ENCODE peak calls at places on chromosomes 16 and 17, in nine cellular contexts. Q, M, E, Y, T, G, K, U and O are unnamed samples.

GRCh38 chr17:61338000-61338864 is 61.4 kb upstream of the TBX2 start:
- DNase-seq in Q (no peak), M (no peak), E (no peak), Y (peak; percentile 53), T (no peak), G (no peak), K (peak; percentile 94), U (no peak), O (no peak)

GRCh38 chr16:15556130-15556529 is 86.8 kb downstream of the MARF1 start:
- DNase-seq in Q (no peak), M (no peak), E (no peak), Y (no peak), T (no peak), G (no peak), K (no peak), U (no peak), O (no peak)

GRCh38 chr16:57658878-57659674 is 9.0 kb upstream of the ADGRG3 start:
- DNase-seq in Q (no peak), M (no peak), E (no peak), Y (no peak), T (no peak), G (no peak), K (no peak), U (no peak), O (no peak)

GRCh38 chr16:10668322-10669045 is 26.2 kb downstream of the TEKT5 start:
- DNase-seq in Q (no peak), M (peak; percentile 10), E (peak; percentile 77), Y (no peak), T (no peak), G (no peak), K (no peak), U (peak; percentile 54), O (peak; percentile 35)

GRCh38 chr16:456891-457483 is 31.5 kb downstream of the RAB11FIP3 start:
- DNase-seq in Q (no peak), M (peak; percentile 39), E (no peak), Y (peak; percentile 32), T (no peak), G (no peak), K (peak; percentile 21), U (no peak), O (no peak)

GRCh38 chr17:2901582-2901981 is 105.3 kb downstream of the RAP1GAP2 start:
- DNase-seq in Q (no peak), M (no peak), E (no peak), Y (no peak), T (no peak), G (no peak), K (no peak), U (no peak), O (no peak)

GRCh38 chr16:50747206-50747956 is 5.5 kb downstream of the CYLD start:
- DNase-seq in Q (no peak), M (no peak), E (no peak), Y (peak; percentile 45), T (no peak), G (no peak), K (no peak), U (peak; percentile 40), O (no peak)

GRCh38 chr17:31308372-31308905 is 5.4 kb downstream of the EVI2B start:
- DNase-seq in Q (no peak), M (no peak), E (no peak), Y (no peak), T (no peak), G (no peak), K (no peak), U (peak; percentile 37), O (no peak)

GRCh38 chr16:31508706-31509523 is 724 bp upstream of the RUSF1 start:
- DNase-seq in Q (no peak), M (no peak), E (no peak), Y (peak; percentile 20), T (no peak), G (no peak), K (peak; percentile 33), U (no peak), O (no peak)

GRCh38 chr16:2526135-2526534 is 5.1 kb downstream of the CEMP1 start:
- DNase-seq in Q (no peak), M (no peak), E (no peak), Y (no peak), T (no peak), G (no peak), K (no peak), U (no peak), O (no peak)

GRCh38 chr16:2527784-2528100 is 3.5 kb downstream of the CEMP1 start:
- DNase-seq in Q (no peak), M (no peak), E (no peak), Y (no peak), T (no peak), G (no peak), K (no peak), U (no peak), O (no peak)

GRCh38 chr16:2523801-2524231 is 3.6 kb downstream of the AMDHD2 start:
- DNase-seq in Q (no peak), M (no peak), E (peak; percentile 21), Y (no peak), T (no peak), G (no peak), K (no peak), U (no peak), O (no peak)

GRCh38 chr16:2527071-2527783 is 4.0 kb downstream of the CEMP1 start:
- DNase-seq in Q (no peak), M (no peak), E (no peak), Y (no peak), T (no peak), G (no peak), K (no peak), U (no peak), O (no peak)

DNA sequence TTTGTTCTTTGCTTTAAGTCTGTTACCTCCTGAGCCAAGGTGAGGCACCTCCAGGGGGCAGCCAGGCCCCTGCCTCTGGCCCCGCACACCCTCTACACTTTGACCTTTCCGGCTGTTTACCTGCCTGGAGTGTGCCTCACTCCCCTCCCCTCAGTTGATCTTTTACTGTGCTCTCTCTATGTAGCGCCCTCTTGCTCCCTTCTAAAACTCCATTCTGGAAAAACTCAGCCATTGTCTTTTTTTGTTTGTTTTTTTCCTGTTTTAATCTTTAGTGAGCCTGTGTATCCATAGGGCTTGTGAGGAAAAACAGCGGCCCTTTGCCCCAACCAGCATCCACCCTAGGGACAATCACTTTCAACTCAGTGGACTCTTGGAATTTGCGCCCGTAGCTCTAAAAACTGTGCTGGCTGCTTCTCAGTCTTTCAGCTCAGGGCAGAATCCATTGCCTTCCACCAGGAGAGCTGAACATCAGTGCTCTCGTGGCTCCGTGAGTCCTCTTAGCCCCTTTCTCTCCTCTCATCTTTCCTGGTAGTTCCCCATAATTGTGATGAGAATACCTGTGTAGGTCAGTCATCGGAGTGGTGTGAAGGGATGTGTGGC is 4.3 kb downstream of the AMDHD2 start:
- DNase-seq in Q (no peak), M (no peak), E (peak; percentile 32), Y (no peak), T (no peak), G (no peak), K (no peak), U (no peak), O (no peak)
- TF ChIP-seq CTCF in Q (no peak), M (no peak), E (peak; percentile 18), Y (no peak), T (no peak), G (no peak), K (no peak), U (no peak), O (no peak)

GRCh38 chr17:21387616-21388015 is 11.5 kb downstream of the KCNJ12 start:
- DNase-seq in Q (no peak), M (no peak), E (no peak), Y (no peak), T (no peak), G (no peak), K (no peak), U (no peak), O (no peak)

GRCh38 chr17:21389352-21389751 is 13.2 kb downstream of the KCNJ12 start:
- DNase-seq in Q (no peak), M (no peak), E (no peak), Y (no peak), T (no peak), G (no peak), K (no peak), U (no peak), O (no peak)

GRCh38 chr17:21390294-21390693 is 14.1 kb downstream of the KCNJ12 start:
- DNase-seq in Q (no peak), M (no peak), E (no peak), Y (no peak), T (no peak), G (no peak), K (no peak), U (no peak), O (no peak)

GRCh38 chr17:21388944-21389343 is 12.8 kb downstream of the KCNJ12 start:
- DNase-seq in Q (no peak), M (no peak), E (no peak), Y (no peak), T (no peak), G (no peak), K (no peak), U (no peak), O (no peak)

GRCh38 chr17:21388066-21388465 is 11.9 kb downstream of the KCNJ12 start:
- DNase-seq in Q (no peak), M (no peak), E (no peak), Y (no peak), T (no peak), G (no peak), K (no peak), U (no peak), O (no peak)
- TF ChIP-seq CTCF in Q (no peak), M (no peak), E (no peak), Y (no peak), T (no peak), G (no peak), K (no peak), U (no peak), O (no peak)

DNA sequence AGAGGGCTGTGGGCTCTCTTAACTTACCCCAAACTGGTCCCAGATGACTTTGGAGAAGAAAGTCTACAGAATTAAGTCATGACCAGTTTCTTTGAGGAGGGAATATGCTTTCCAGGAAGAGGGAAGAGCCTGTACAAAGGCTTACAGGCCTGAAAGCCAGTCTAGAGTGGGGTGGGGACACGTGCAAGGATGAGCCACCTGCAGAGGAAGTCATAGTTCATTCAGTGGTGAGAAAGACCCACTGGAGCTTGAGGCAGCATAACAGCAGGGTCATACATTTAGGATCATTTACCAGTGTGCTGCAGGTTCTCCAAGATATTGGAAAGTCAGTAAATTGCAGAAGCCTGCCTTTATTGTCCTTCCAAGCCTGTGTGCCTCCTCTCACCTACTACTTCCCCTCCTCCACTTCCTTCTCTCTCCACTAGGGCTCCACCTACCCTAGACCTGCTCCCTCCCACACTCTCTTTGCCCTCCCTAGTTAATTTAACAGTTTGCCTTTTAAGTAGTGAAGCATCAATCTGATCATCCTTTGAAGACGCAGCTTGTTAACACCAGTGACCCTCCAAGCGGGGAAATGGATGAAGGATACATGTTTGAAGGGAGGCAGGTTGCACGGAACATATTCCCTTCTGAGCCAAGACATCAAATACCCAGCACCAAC is 40.2 kb downstream of the CDRT15 start:
- DNase-seq in Q (no peak), M (no peak), E (no peak), Y (no peak), T (no peak), G (no peak), K (no peak), U (no peak), O (no peak)
- TF ChIP-seq CTCF in Q (peak; percentile 38), M (no peak), E (peak; percentile 51), Y (no peak), T (no peak), G (no peak), K (peak; percentile 46), U (no peak), O (no peak)

DNA sequence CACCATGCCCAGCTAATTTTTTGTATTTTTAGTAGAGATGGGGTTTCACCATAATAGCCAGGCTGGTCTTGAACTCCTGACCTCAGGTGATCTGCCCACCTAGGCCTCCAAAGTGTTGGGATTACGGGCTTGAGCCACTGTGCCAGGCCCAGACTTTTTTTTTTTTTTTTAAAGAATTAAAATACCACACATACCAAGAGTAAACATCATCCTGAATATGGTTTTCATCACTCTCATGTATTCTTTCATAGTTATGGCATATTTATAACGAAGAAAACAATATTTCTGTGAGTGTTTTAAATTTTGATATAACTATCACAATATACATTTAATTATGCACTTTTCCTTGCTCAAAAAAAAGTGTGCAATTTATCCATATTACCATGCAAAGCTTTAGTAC is 48.2 kb downstream of the MARVELD3 start:
- DNase-seq in Q (no peak), M (no peak), E (no peak), Y (no peak), T (no peak), G (no peak), K (no peak), U (no peak), O (no peak)
- TF ChIP-seq CTCF in Q (no peak), M (no peak), E (no peak), Y (no peak), T (no peak), G (no peak), K (no peak), U (no peak), O (no peak)